ENCODE peak calls at places on chromosomes 4 and X, in six cellular contexts. One of them, this sample, is unnamed.
A peak's percentile ranks its signal among the peaks of the same experiment; 100 is the strongest.

GRCh38 chr4:151035321-151035720 is 20.2 kb upstream of the LRBA start:
- DNase-seq in brain microvascular endothelial cell: no peak
- DNase-seq in DND-41: no peak
- DNase-seq in WTC11: no peak
- DNase-seq in fibroblast of mammary gland: no peak
- DNase-seq in bronchial epithelial cell: peak; percentile 67
- DNase-seq in this sample: no peak

GRCh38 chrX:9573282-9574106 is 108.6 kb downstream of the TBL1X start:
- DNase-seq in brain microvascular endothelial cell: no peak
- DNase-seq in DND-41: no peak
- DNase-seq in WTC11: peak; percentile 12
- DNase-seq in fibroblast of mammary gland: no peak
- DNase-seq in bronchial epithelial cell: no peak
- DNase-seq in this sample: no peak

GRCh38 chrX:141467442-141467841 is 117.1 kb downstream of the SPANXA1 start:
- DNase-seq in brain microvascular endothelial cell: no peak
- DNase-seq in DND-41: no peak
- DNase-seq in WTC11: no peak
- DNase-seq in fibroblast of mammary gland: peak; percentile 6
- DNase-seq in bronchial epithelial cell: peak; percentile 1
- DNase-seq in this sample: no peak

GRCh38 chr4:106312997-106313522 is 2.9 kb downstream of the TBCK start:
- DNase-seq in brain microvascular endothelial cell: no peak
- DNase-seq in DND-41: no peak
- DNase-seq in WTC11: no peak
- DNase-seq in fibroblast of mammary gland: peak; percentile 12
- DNase-seq in bronchial epithelial cell: no peak
- DNase-seq in this sample: no peak

GRCh38 chr4:41133619-41134018 is 80.7 kb downstream of the APBB2 start:
- DNase-seq in brain microvascular endothelial cell: no peak
- DNase-seq in DND-41: no peak
- DNase-seq in WTC11: no peak
- DNase-seq in fibroblast of mammary gland: no peak
- DNase-seq in bronchial epithelial cell: no peak
- DNase-seq in this sample: no peak

GRCh38 chr4:109406337-109406931 is 27.2 kb upstream of the SEC24B start:
- DNase-seq in brain microvascular endothelial cell: peak; percentile 54
- DNase-seq in DND-41: peak; percentile 48
- DNase-seq in WTC11: no peak
- DNase-seq in fibroblast of mammary gland: peak; percentile 72
- DNase-seq in bronchial epithelial cell: peak; percentile 77
- DNase-seq in this sample: peak; percentile 32

GRCh38 chr4:101961144-101961543 is 170.6 kb downstream of the BANK1 start:
- DNase-seq in brain microvascular endothelial cell: peak; percentile 39
- DNase-seq in DND-41: no peak
- DNase-seq in WTC11: no peak
- DNase-seq in fibroblast of mammary gland: peak; percentile 26
- DNase-seq in bronchial epithelial cell: peak; percentile 60
- DNase-seq in this sample: no peak

GRCh38 chrX:107731831-107732502 is 43.6 kb downstream of the TSC22D3 start:
- DNase-seq in brain microvascular endothelial cell: peak; percentile 59
- DNase-seq in DND-41: no peak
- DNase-seq in WTC11: peak; percentile 52
- DNase-seq in fibroblast of mammary gland: peak; percentile 87
- DNase-seq in bronchial epithelial cell: peak; percentile 66
- DNase-seq in this sample: peak; percentile 39

GRCh38 chrX:17174671-17175070 is 200.3 kb upstream of the NHS start:
- DNase-seq in brain microvascular endothelial cell: no peak
- DNase-seq in DND-41: no peak
- DNase-seq in WTC11: no peak
- DNase-seq in fibroblast of mammary gland: no peak
- DNase-seq in bronchial epithelial cell: no peak
- DNase-seq in this sample: no peak

GRCh38 chrX:114472788-114473187 is 111.1 kb upstream of the HTR2C start:
- DNase-seq in brain microvascular endothelial cell: no peak
- DNase-seq in DND-41: no peak
- DNase-seq in WTC11: no peak
- DNase-seq in fibroblast of mammary gland: no peak
- DNase-seq in bronchial epithelial cell: no peak
- DNase-seq in this sample: no peak

GRCh38 chr4:158020734-158021346 is 152.0 kb downstream of the GASK1B start:
- DNase-seq in brain microvascular endothelial cell: peak; percentile 73
- DNase-seq in DND-41: no peak
- DNase-seq in WTC11: no peak
- DNase-seq in fibroblast of mammary gland: peak; percentile 94
- DNase-seq in bronchial epithelial cell: peak; percentile 92
- DNase-seq in this sample: no peak

GRCh38 chrX:42386681-42387080 is 391.3 kb downstream of the PPP1R2C start:
- DNase-seq in brain microvascular endothelial cell: no peak
- DNase-seq in DND-41: no peak
- DNase-seq in WTC11: no peak
- DNase-seq in fibroblast of mammary gland: no peak
- DNase-seq in bronchial epithelial cell: no peak
- DNase-seq in this sample: no peak

GRCh38 chrX:2500681-2501151 is at the start of the genes DHRSX and ZBED1:
- DNase-seq in brain microvascular endothelial cell: no peak
- DNase-seq in DND-41: peak; percentile 70
- DNase-seq in WTC11: peak; percentile 34
- DNase-seq in fibroblast of mammary gland: no peak
- DNase-seq in bronchial epithelial cell: no peak
- DNase-seq in this sample: peak; percentile 86

GRCh38 chrX:145190801-145191389 is 56.4 kb upstream of the SPANXN1 start:
- DNase-seq in brain microvascular endothelial cell: peak; percentile 5
- DNase-seq in DND-41: no peak
- DNase-seq in WTC11: no peak
- DNase-seq in fibroblast of mammary gland: peak; percentile 3
- DNase-seq in bronchial epithelial cell: no peak
- DNase-seq in this sample: no peak

GRCh38 chr4:20825493-20825892 is 125.2 kb downstream of the PACRGL start:
- DNase-seq in brain microvascular endothelial cell: no peak
- DNase-seq in DND-41: no peak
- DNase-seq in WTC11: no peak
- DNase-seq in fibroblast of mammary gland: no peak
- DNase-seq in bronchial epithelial cell: peak; percentile 45
- DNase-seq in this sample: no peak

GRCh38 chr4:154807042-154807630 is 26.1 kb downstream of the RBM46 start:
- DNase-seq in brain microvascular endothelial cell: no peak
- DNase-seq in DND-41: no peak
- DNase-seq in WTC11: no peak
- DNase-seq in fibroblast of mammary gland: peak; percentile 67
- DNase-seq in bronchial epithelial cell: peak; percentile 58
- DNase-seq in this sample: no peak

GRCh38 chr4:156495109-156495508 is 476.5 kb downstream of the PDGFC start:
- DNase-seq in brain microvascular endothelial cell: no peak
- DNase-seq in DND-41: no peak
- DNase-seq in WTC11: no peak
- DNase-seq in fibroblast of mammary gland: no peak
- DNase-seq in bronchial epithelial cell: no peak
- DNase-seq in this sample: no peak

GRCh38 chrX:130395341-130395740 is 6.4 kb upstream of the RBMX2 start:
- DNase-seq in brain microvascular endothelial cell: no peak
- DNase-seq in DND-41: no peak
- DNase-seq in WTC11: no peak
- DNase-seq in fibroblast of mammary gland: no peak
- DNase-seq in bronchial epithelial cell: no peak
- DNase-seq in this sample: no peak

GRCh38 chr4:184870718-184871117 is 45.0 kb upstream of the ACSL1 start:
- DNase-seq in brain microvascular endothelial cell: no peak
- DNase-seq in DND-41: no peak
- DNase-seq in WTC11: no peak
- DNase-seq in fibroblast of mammary gland: no peak
- DNase-seq in bronchial epithelial cell: no peak
- DNase-seq in this sample: no peak

GRCh38 chr4:143341186-143341755 is 4.6 kb downstream of the GAB1 start:
- DNase-seq in brain microvascular endothelial cell: no peak
- DNase-seq in DND-41: no peak
- DNase-seq in WTC11: no peak
- DNase-seq in fibroblast of mammary gland: no peak
- DNase-seq in bronchial epithelial cell: no peak
- DNase-seq in this sample: no peak

GRCh38 chr4:2662598-2662997 is 93.5 kb downstream of the TNIP2 start:
- DNase-seq in brain microvascular endothelial cell: peak; percentile 84
- DNase-seq in DND-41: no peak
- DNase-seq in WTC11: no peak
- DNase-seq in fibroblast of mammary gland: peak; percentile 98
- DNase-seq in bronchial epithelial cell: peak; percentile 72
- DNase-seq in this sample: no peak

GRCh38 chr4:18021470-18021719 is 160 bp downstream of the LCORL start:
- DNase-seq in brain microvascular endothelial cell: peak; percentile 13
- DNase-seq in DND-41: no peak
- DNase-seq in WTC11: no peak
- DNase-seq in fibroblast of mammary gland: no peak
- DNase-seq in bronchial epithelial cell: no peak
- DNase-seq in this sample: no peak

GRCh38 chrX:136336623-136337022 is 35.9 kb downstream of the ADGRG4 start:
- DNase-seq in brain microvascular endothelial cell: no peak
- DNase-seq in DND-41: no peak
- DNase-seq in WTC11: no peak
- DNase-seq in fibroblast of mammary gland: peak; percentile 2
- DNase-seq in bronchial epithelial cell: no peak
- DNase-seq in this sample: no peak

GRCh38 chr4:78876568-78877320 is 62.5 kb downstream of the PAQR3 start:
- DNase-seq in brain microvascular endothelial cell: no peak
- DNase-seq in DND-41: no peak
- DNase-seq in WTC11: no peak
- DNase-seq in fibroblast of mammary gland: peak; percentile 38
- DNase-seq in bronchial epithelial cell: peak; percentile 66
- DNase-seq in this sample: no peak

GRCh38 chrX:70262952-70263567 is 3.1 kb upstream of the P2RY4 start:
- DNase-seq in brain microvascular endothelial cell: peak; percentile 20
- DNase-seq in DND-41: peak; percentile 14
- DNase-seq in WTC11: peak; percentile 74
- DNase-seq in fibroblast of mammary gland: peak; percentile 43
- DNase-seq in bronchial epithelial cell: peak; percentile 59
- DNase-seq in this sample: peak; percentile 56

GRCh38 chr4:89331637-89332544 is 24.3 kb upstream of the GPRIN3 start:
- DNase-seq in brain microvascular endothelial cell: no peak
- DNase-seq in DND-41: no peak
- DNase-seq in WTC11: no peak
- DNase-seq in fibroblast of mammary gland: no peak
- DNase-seq in bronchial epithelial cell: no peak
- DNase-seq in this sample: no peak

GRCh38 chrX:115889121-115889890 is 281.2 kb upstream of the AGTR2 start:
- DNase-seq in brain microvascular endothelial cell: no peak
- DNase-seq in DND-41: no peak
- DNase-seq in WTC11: no peak
- DNase-seq in fibroblast of mammary gland: no peak
- DNase-seq in bronchial epithelial cell: no peak
- DNase-seq in this sample: no peak

GRCh38 chr4:107561481-107561880 is 158.6 kb downstream of the PAPSS1 start:
- DNase-seq in brain microvascular endothelial cell: peak; percentile 60
- DNase-seq in DND-41: no peak
- DNase-seq in WTC11: no peak
- DNase-seq in fibroblast of mammary gland: no peak
- DNase-seq in bronchial epithelial cell: peak; percentile 79
- DNase-seq in this sample: no peak

GRCh38 chr4:186932631-186933150 is 209.0 kb upstream of the FAT1 start:
- DNase-seq in brain microvascular endothelial cell: peak; percentile 72
- DNase-seq in DND-41: no peak
- DNase-seq in WTC11: no peak
- DNase-seq in fibroblast of mammary gland: peak; percentile 82
- DNase-seq in bronchial epithelial cell: peak; percentile 39
- DNase-seq in this sample: no peak

GRCh38 chr4:7193040-7193958 is 961 bp downstream of the SORCS2 start:
- DNase-seq in brain microvascular endothelial cell: no peak
- DNase-seq in DND-41: no peak
- DNase-seq in WTC11: no peak
- DNase-seq in fibroblast of mammary gland: no peak
- DNase-seq in bronchial epithelial cell: no peak
- DNase-seq in this sample: peak; percentile 41

GRCh38 chr4:7190668-7191545 is 1.4 kb upstream of the SORCS2 start:
- DNase-seq in brain microvascular endothelial cell: no peak
- DNase-seq in DND-41: no peak
- DNase-seq in WTC11: no peak
- DNase-seq in fibroblast of mammary gland: no peak
- DNase-seq in bronchial epithelial cell: no peak
- DNase-seq in this sample: no peak

GRCh38 chr4:7194251-7195137 is 2.2 kb downstream of the SORCS2 start:
- DNase-seq in brain microvascular endothelial cell: no peak
- DNase-seq in DND-41: peak; percentile 15
- DNase-seq in WTC11: no peak
- DNase-seq in fibroblast of mammary gland: peak; percentile 31
- DNase-seq in bronchial epithelial cell: no peak
- DNase-seq in this sample: peak; percentile 60

GRCh38 chr4:7191546-7192251 is 639 bp upstream of the SORCS2 start:
- DNase-seq in brain microvascular endothelial cell: no peak
- DNase-seq in DND-41: no peak
- DNase-seq in WTC11: no peak
- DNase-seq in fibroblast of mammary gland: no peak
- DNase-seq in bronchial epithelial cell: no peak
- DNase-seq in this sample: no peak

GRCh38 chr4:7192252-7193039 is at the start of gene SORCS2:
- DNase-seq in brain microvascular endothelial cell: peak; percentile 21
- DNase-seq in DND-41: no peak
- DNase-seq in WTC11: peak; percentile 72
- DNase-seq in fibroblast of mammary gland: peak; percentile 40
- DNase-seq in bronchial epithelial cell: no peak
- DNase-seq in this sample: peak; percentile 86
- TF ChIP-seq CTCF in brain microvascular endothelial cell: peak; percentile 29
- TF ChIP-seq CTCF in DND-41: no peak
- TF ChIP-seq CTCF in WTC11: peak; percentile 36
- TF ChIP-seq CTCF in fibroblast of mammary gland: peak; percentile 3
- TF ChIP-seq CTCF in bronchial epithelial cell: peak; percentile 55
- TF ChIP-seq CTCF in this sample: no peak

GRCh38 chr4:5144384-5144783 is 93.1 kb downstream of the STK32B start:
- DNase-seq in brain microvascular endothelial cell: no peak
- DNase-seq in DND-41: no peak
- DNase-seq in WTC11: no peak
- DNase-seq in fibroblast of mammary gland: no peak
- DNase-seq in bronchial epithelial cell: no peak
- DNase-seq in this sample: no peak
- TF ChIP-seq CTCF in brain microvascular endothelial cell: no peak
- TF ChIP-seq CTCF in DND-41: no peak
- TF ChIP-seq CTCF in WTC11: no peak
- TF ChIP-seq CTCF in fibroblast of mammary gland: no peak
- TF ChIP-seq CTCF in bronchial epithelial cell: no peak
- TF ChIP-seq CTCF in this sample: no peak

GRCh38 chr4:77818077-77818666 is 996 bp downstream of the CNOT6L start:
- DNase-seq in brain microvascular endothelial cell: peak; percentile 73
- DNase-seq in DND-41: peak; percentile 72
- DNase-seq in WTC11: peak; percentile 53
- DNase-seq in fibroblast of mammary gland: peak; percentile 85
- DNase-seq in bronchial epithelial cell: peak; percentile 81
- DNase-seq in this sample: peak; percentile 55
- TF ChIP-seq CTCF in brain microvascular endothelial cell: peak; percentile 72
- TF ChIP-seq CTCF in DND-41: peak; percentile 70
- TF ChIP-seq CTCF in WTC11: no peak
- TF ChIP-seq CTCF in fibroblast of mammary gland: peak; percentile 50
- TF ChIP-seq CTCF in bronchial epithelial cell: peak; percentile 62
- TF ChIP-seq CTCF in this sample: peak; percentile 37

DNA sequence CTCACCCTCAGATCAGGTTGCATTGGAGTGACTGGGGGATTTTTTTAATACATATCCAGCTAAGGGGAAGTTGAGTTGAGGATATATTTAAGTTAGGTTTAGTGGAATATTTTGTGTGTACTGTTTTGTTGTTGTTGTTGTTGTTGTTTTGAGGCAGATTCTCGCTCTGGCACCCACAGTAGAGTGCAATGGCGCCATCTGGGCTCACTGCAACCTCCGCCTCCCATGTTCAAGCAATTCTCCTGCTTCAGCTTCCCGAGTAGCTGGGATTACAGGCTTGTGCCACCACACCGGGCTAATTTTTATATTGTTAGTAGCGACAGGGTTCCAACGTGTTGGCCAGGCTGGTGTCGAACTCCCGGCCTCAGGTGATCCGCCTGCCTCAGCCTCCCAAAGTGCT is 38.6 kb upstream of the ATP6AP2 start:
- DNase-seq in brain microvascular endothelial cell: no peak
- DNase-seq in DND-41: no peak
- DNase-seq in WTC11: no peak
- DNase-seq in fibroblast of mammary gland: no peak
- DNase-seq in bronchial epithelial cell: no peak
- DNase-seq in this sample: no peak
- TF ChIP-seq CTCF in brain microvascular endothelial cell: no peak
- TF ChIP-seq CTCF in DND-41: peak; percentile 7
- TF ChIP-seq CTCF in WTC11: no peak
- TF ChIP-seq CTCF in fibroblast of mammary gland: no peak
- TF ChIP-seq CTCF in bronchial epithelial cell: no peak
- TF ChIP-seq CTCF in this sample: no peak